ENCODE peak calls at places on chromosomes 6 and 20, in six cellular contexts. H is NCI-H1436 treated with DMSO at 0.1 percent for 48 hours, B is prostate gland, Z is NCI-H2029, T is NCI-H774, I is right cardiac atrium. C is an unnamed sample.
A peak's percentile ranks its signal among the peaks of the same experiment; 100 is the strongest.

GRCh38 chr6:33827546-33828451 is 24.0 kb upstream of the MLN start:
- DNase-seq in H (no peak), B (peak; percentile 28), Z (no peak), T (no peak), I (no peak), C (no peak)

GRCh38 chr6:101747711-101748110 is 354.2 kb downstream of the GRIK2 start:
- DNase-seq in H (no peak), B (no peak), Z (no peak), T (no peak), I (peak; percentile 66), C (no peak)

GRCh38 chr6:145020114-145020513 is 715.2 kb downstream of the EPM2A start:
- DNase-seq in H (no peak), B (no peak), Z (no peak), T (no peak), I (no peak), C (no peak)

GRCh38 chr20:32359633-32360332 is 1.7 kb downstream of the ASXL1 start:
- DNase-seq in H (no peak), B (no peak), Z (no peak), T (no peak), I (no peak), C (no peak)

GRCh38 chr20:12949429-12949980 is 59.3 kb upstream of the SPTLC3 start:
- DNase-seq in H (no peak), B (no peak), Z (no peak), T (no peak), I (no peak), C (no peak)

GRCh38 chr6:46203388-46203787 is 32.6 kb upstream of the ENPP5 start:
- DNase-seq in H (no peak), B (no peak), Z (no peak), T (no peak), I (no peak), C (no peak)

GRCh38 chr6:147549531-147549930 is 41.0 kb downstream of the SAMD5 start:
- DNase-seq in H (no peak), B (no peak), Z (no peak), T (no peak), I (no peak), C (no peak)

GRCh38 chr6:169868458-169868857 is 117.0 kb downstream of the ERMARD start:
- DNase-seq in H (no peak), B (no peak), Z (no peak), T (no peak), I (peak; percentile 76), C (no peak)

GRCh38 chr6:106568518-106568917 is 60.8 kb downstream of the RTN4IP1 start:
- DNase-seq in H (no peak), B (no peak), Z (no peak), T (no peak), I (no peak), C (no peak)

GRCh38 chr20:62980380-62980960 is 26.3 kb downstream of the BHLHE23 start:
- DNase-seq in H (peak; percentile 84), B (no peak), Z (no peak), T (peak; percentile 80), I (no peak), C (no peak)

GRCh38 chr6:149897015-149897697 is 757 bp downstream of the RAET1E start:
- DNase-seq in H (no peak), B (peak; percentile 66), Z (no peak), T (no peak), I (peak; percentile 95), C (peak; percentile 22)

GRCh38 chr20:910840-911770 is 5.0 kb downstream of the ANGPT4 start:
- DNase-seq in H (no peak), B (no peak), Z (no peak), T (no peak), I (peak; percentile 79), C (no peak)

GRCh38 chr6:37137881-37138568 is 31.9 kb upstream of the PIM1 start:
- DNase-seq in H (no peak), B (no peak), Z (no peak), T (no peak), I (no peak), C (peak; percentile 79)

GRCh38 chr6:43846556-43846955 is 76.5 kb downstream of the VEGFA start:
- DNase-seq in H (no peak), B (no peak), Z (no peak), T (no peak), I (no peak), C (no peak)

GRCh38 chr6:35419431-35419830 is 32.7 kb upstream of the FANCE start:
- DNase-seq in H (no peak), B (no peak), Z (no peak), T (no peak), I (no peak), C (peak; percentile 34)

GRCh38 chr6:28782113-28782673 is 141.6 kb downstream of the TRIM27 start:
- DNase-seq in H (no peak), B (no peak), Z (no peak), T (no peak), I (no peak), C (no peak)

GRCh38 chr6:121305957-121306607 is 28.2 kb downstream of the TBC1D32 start:
- DNase-seq in H (no peak), B (no peak), Z (peak; percentile 26), T (peak; percentile 57), I (no peak), C (no peak)

GRCh38 chr20:34065260-34065659 is 46.8 kb downstream of the EIF2S2 start:
- DNase-seq in H (no peak), B (no peak), Z (no peak), T (no peak), I (no peak), C (peak; percentile 34)

C was measured in non-pigmented ciliary epithelial cell.